ENCODE peak calls at places on chromosomes 11 and 22, in ten cellular contexts. K is EH, J is HEK293T, X is sigmoid colon, Z is upper lobe of right lung, E is heart left ventricle, M is dorsolateral prefrontal cortex, G is adipocyte, A is RPMI7951, D is GM23338. R is an unnamed sample.

GRCh38 chr22:28799125-28799833 is 1.1 kb downstream of the XBP1 start:
- DNase-seq in K (peak), X (peak), G (peak), J (peak), D (peak), A (peak), E (peak), M (no peak), Z (no peak), R (peak)

GRCh38 chr22:50532824-50533344 is 3.1 kb upstream of the TYMP start:
- DNase-seq in G (no peak), J (no peak), D (no peak), E (no peak), X (no peak), A (no peak), K (no peak), M (no peak), Z (no peak), R (no peak)

GRCh38 chr22:22565991-22566390 is 6.9 kb upstream of the PRAME start:
- DNase-seq in J (no peak), G (peak), K (peak), D (no peak), X (no peak), A (peak), M (no peak), E (no peak), Z (no peak), R (no peak)

GRCh38 chr11:110362916-110363574 is 66.6 kb upstream of the RDX start:
- DNase-seq in E (peak), D (peak), M (peak), A (peak), Z (no peak), J (peak), X (no peak), G (peak), K (peak), R (peak)

GRCh38 chr22:38599466-38599865 is 29.5 kb upstream of the DMC1 start:
- DNase-seq in J (no peak), D (no peak), G (no peak), X (no peak), A (no peak), K (no peak), Z (no peak), E (no peak), M (no peak), R (no peak)

GRCh38 chr11:61080986-61081590 is 21.2 kb upstream of the CD5 start:
- DNase-seq in X (no peak), G (no peak), K (no peak), A (no peak), E (no peak), Z (no peak), J (no peak), M (no peak), D (no peak), R (no peak)

GRCh38 chr22:30206964-30207363 is 39.6 kb downstream of the LIF start:
- DNase-seq in G (peak), D (peak), M (peak), Z (no peak), A (peak), E (peak), K (peak), X (peak), J (no peak), R (no peak)

GRCh38 chr22:17319541-17319940 is 49.7 kb upstream of the CECR2 start:
- DNase-seq in G (no peak), D (no peak), M (no peak), X (no peak), Z (no peak), E (no peak), J (peak), K (no peak), A (no peak), R (no peak)

GRCh38 chr11:67056640-67057409 is at the start of gene RHOD:
- DNase-seq in Z (peak), A (no peak), E (peak), G (peak), D (peak), J (no peak), M (no peak), K (peak), X (no peak), R (no peak)

GRCh38 chr22:26853495-26853894 is 196.1 kb downstream of the MIAT start:
- DNase-seq in A (no peak), Z (no peak), X (no peak), M (no peak), J (no peak), G (no peak), K (no peak), D (no peak), E (no peak), R (no peak)

GRCh38 chr22:45336971-45337431 is 27.3 kb downstream of the FAM118A start:
- DNase-seq in A (no peak), X (peak), J (no peak), G (no peak), Z (no peak), E (peak), K (no peak), D (no peak), M (peak), R (peak)

R was measured in Ammon's horn.